ENCODE peak calls at places on chromosomes 11 and 22, in seven cellular contexts. V is endothelial cell, E is WTC11, B is cardiac fibroblast, Y is IMR-90, K is psoas muscle, L is cardiac muscle cell. R is an unnamed sample.

GRCh38 chr22:50717709-50718351 is 20.2 kb upstream of the ACR start:
- DNase-seq in V (no peak), E (no peak), B (no peak), Y (no peak), K (no peak), L (no peak), R (no peak)

GRCh38 chr11:47130541-47130940 is 46.1 kb downstream of the ARFGAP2 start:
- DNase-seq in V (no peak), E (no peak), B (no peak), Y (no peak), K (no peak), L (no peak), R (no peak)

GRCh38 chr11:46020084-46020483 is 97.6 kb downstream of the LARGE2 start:
- DNase-seq in V (no peak), E (no peak), B (no peak), Y (no peak), K (no peak), L (no peak), R (no peak)

GRCh38 chr11:45313211-45313865 is 27.2 kb upstream of the SYT13 start:
- DNase-seq in V (no peak), E (no peak), B (no peak), Y (no peak), K (no peak), L (no peak), R (no peak)

GRCh38 chr11:111663820-111664219 is 61.6 kb downstream of the SIK2 start:
- DNase-seq in V (no peak), E (no peak), B (peak), Y (no peak), K (no peak), L (no peak), R (no peak)

GRCh38 chr11:118917488-118918127 is 8.1 kb downstream of the BCL9L start:
- DNase-seq in V (no peak), E (no peak), B (peak), Y (peak), K (peak), L (no peak), R (no peak)

GRCh38 chr11:1310315-1310687 is 869 bp upstream of the TOLLIP start:
- DNase-seq in V (no peak), E (no peak), B (no peak), Y (no peak), K (no peak), L (no peak), R (no peak)

GRCh38 chr22:40001800-40002577 is 7.2 kb downstream of the FAM83F start:
- DNase-seq in V (no peak), E (no peak), B (no peak), Y (no peak), K (no peak), L (no peak), R (no peak)

GRCh38 chr11:20931029-20931428 is 261.6 kb downstream of the NELL1 start:
- DNase-seq in V (no peak), E (no peak), B (no peak), Y (no peak), K (no peak), L (no peak), R (no peak)

GRCh38 chr11:118090545-118091162 is 3.9 kb upstream of the SMIM35 start:
- DNase-seq in V (no peak), E (no peak), B (no peak), Y (no peak), K (peak), L (no peak), R (no peak)

GRCh38 chr11:58774164-58774593 is 42.4 kb upstream of the GLYAT start:
- DNase-seq in V (no peak), E (no peak), B (no peak), Y (no peak), K (no peak), L (no peak), R (no peak)

GRCh38 chr11:77081381-77081851 is 14.6 kb downstream of the CAPN5 start:
- DNase-seq in V (no peak), E (peak), B (no peak), Y (no peak), K (peak), L (no peak), R (no peak)

GRCh38 chr11:94199367-94200130 is 70.9 kb downstream of the PANX1 start:
- DNase-seq in V (no peak), E (no peak), B (no peak), Y (peak), K (no peak), L (no peak), R (no peak)

GRCh38 chr22:45922661-45923060 is 54.3 kb downstream of the WNT7B start:
- DNase-seq in V (no peak), E (no peak), B (no peak), Y (no peak), K (no peak), L (no peak), R (no peak)

GRCh38 chr11:46445887-46446286 is 54.3 kb upstream of the CHRM4 start:
- DNase-seq in V (no peak), E (no peak), B (no peak), Y (no peak), K (no peak), L (no peak), R (no peak)

GRCh38 chr22:20080445-20080775 is 369 bp downstream of the DGCR8 start:
- DNase-seq in V (peak), E (peak), B (peak), Y (peak), K (peak), L (peak), R (peak)

GRCh38 chr11:73225001-73225686 is 7.1 kb downstream of the P2RY2 start:
- DNase-seq in V (no peak), E (no peak), B (no peak), Y (no peak), K (peak), L (peak), R (no peak)

GRCh38 chr11:45259607-45260006 is 26.5 kb downstream of the SYT13 start:
- DNase-seq in V (no peak), E (no peak), B (no peak), Y (no peak), K (no peak), L (no peak), R (no peak)

DNA sequence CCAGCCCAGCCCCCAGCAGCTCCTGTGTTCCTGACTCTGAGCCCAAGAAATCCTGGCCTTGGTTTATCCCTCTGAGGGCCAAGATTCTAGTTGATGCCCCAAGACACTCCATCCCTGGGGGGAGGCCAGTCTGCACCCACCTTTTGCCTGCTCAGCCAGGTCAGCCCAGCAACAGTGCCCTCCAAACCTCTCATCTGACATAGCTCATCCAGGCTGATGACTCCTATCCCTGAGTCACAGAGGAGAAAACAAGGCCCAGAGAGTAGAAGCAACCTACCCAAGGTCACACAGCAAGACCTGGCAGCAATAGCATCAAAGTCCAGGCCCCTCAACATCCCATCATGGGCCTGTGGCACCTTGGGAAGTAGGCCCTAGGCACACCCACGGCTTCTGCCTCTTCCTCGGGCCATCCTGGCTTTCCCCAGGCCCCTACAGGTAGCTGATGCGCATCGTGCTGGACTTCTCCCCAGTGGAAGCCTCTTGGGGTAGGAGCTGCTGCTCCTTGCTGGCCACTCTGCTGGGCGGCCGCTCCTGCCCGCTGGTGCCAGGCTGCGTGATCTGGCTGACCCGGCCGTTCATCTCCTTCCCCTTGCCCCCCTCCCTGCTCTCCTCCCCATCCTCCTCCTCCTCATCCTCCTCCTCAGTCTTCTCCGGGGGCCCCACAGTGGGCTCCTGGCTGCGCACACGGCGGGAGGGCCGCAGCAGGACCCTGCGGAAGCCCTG is 6.0 kb downstream of the SSTR3 start:
- DNase-seq in V (no peak), E (no peak), B (no peak), Y (no peak), K (peak), L (no peak), R (no peak)
- TF ChIP-seq CTCF in V (no peak), E (no peak), B (no peak), Y (no peak), K (no peak), L (no peak), R (no peak)

GRCh38 chr22:22128440-22128839 is 116.1 kb upstream of the VPREB1 start:
- DNase-seq in V (no peak), E (no peak), B (no peak), Y (no peak), K (no peak), L (no peak), R (no peak)
- TF ChIP-seq CTCF in V (no peak), E (no peak), B (no peak), Y (no peak), K (no peak), L (no peak), R (no peak)

DNA sequence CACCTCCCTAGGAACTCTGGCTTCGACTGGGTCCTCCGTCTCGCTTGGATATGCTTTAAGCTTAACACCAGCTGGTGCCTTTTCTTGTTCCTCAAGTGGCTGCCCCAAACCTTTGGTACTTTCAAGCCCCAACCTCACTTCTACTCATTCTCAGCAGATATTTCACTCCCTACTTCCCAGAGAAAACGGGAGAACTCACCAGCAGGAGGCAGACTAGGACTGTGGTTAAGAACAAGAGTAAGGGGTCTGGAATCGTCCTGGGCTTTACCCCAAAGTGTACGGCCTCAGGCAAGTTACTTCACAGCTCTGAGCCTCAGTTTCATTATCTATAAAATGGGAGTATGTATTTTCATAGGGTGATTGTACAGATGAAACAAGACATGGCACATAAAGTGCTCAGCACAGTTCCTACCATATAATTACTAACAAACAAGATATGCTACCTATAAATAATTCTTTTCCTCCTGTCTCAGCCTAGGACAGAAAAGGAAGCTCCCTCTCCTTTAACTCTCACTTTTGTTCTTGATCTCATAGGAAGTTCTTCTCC is 37.8 kb downstream of the PAMR1 start:
- DNase-seq in V (peak), E (peak), B (peak), Y (peak), K (no peak), L (peak), R (no peak)
- TF ChIP-seq CTCF in V (peak), E (peak), B (peak), Y (peak), K (peak), L (peak), R (peak)

DNA sequence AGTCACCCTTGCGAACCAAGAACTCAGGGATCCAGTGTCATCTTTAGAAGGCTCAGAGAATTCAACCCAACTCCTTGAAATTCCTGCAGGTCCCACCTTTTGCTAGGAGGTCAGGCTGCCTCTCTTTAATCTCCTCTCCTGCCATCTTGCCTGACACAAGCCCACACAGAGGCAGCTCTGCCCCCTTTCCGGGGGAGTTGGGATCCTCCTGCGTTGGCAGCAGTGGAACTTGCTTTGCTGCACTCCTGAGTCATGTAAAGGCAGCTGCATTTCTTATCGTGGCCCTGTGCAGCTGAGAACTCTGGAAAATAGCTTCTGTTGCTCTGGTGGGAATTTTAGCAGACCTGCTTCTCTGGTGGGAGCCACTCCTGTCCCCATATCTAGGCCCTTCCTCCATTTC is 142.3 kb upstream of the TBCEL start:
- DNase-seq in V (no peak), E (no peak), B (no peak), Y (no peak), K (no peak), L (no peak), R (no peak)
- TF ChIP-seq CTCF in V (no peak), E (no peak), B (no peak), Y (no peak), K (no peak), L (no peak), R (no peak)

DNA sequence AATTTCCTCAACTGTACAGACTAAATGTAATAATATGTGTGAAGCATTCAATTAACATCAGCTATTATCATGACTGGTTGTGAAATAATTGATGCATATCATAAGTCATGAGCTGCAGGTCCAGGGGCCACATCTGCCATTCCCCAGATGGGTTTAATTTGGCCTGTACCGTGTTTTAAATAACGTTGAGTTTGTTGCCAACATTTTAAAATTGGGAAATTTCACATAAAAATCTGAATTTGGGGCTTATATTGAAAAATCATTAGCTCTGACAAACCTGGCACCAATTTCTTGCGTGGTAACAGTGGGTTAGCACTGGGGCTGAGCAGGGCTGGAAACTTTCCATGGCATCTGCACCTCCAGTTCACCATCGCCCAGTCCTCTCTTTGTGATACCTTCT is 193.9 kb downstream of the SNX19 start:
- DNase-seq in V (no peak), E (no peak), B (no peak), Y (no peak), K (no peak), L (no peak), R (no peak)
- TF ChIP-seq CTCF in V (no peak), E (no peak), B (no peak), Y (no peak), K (no peak), L (no peak), R (no peak)

R was measured in mesothelial cell of epicardium.